ENCODE peak calls at places on chromosomes 1 and 21, in six cellular contexts. V is suprapubic skin, T is stomach, L is ovary, A is A549, Q is sigmoid colon. N is an unnamed sample.

GRCh38 chr1:233614743-233615521 is 1.0 kb downstream of the KCNK1 start:
- DNase-seq in V (no peak), Q (no peak), A (no peak), T (peak), L (peak), N (peak)

GRCh38 chr1:223700942-223701637 is 11.2 kb upstream of the CAPN2 start:
- DNase-seq in V (no peak), A (peak), Q (no peak), T (no peak), L (peak), N (no peak)

GRCh38 chr1:23422955-23423354 is 1.6 kb downstream of the TCEA3 start:
- DNase-seq in V (no peak), A (no peak), T (no peak), L (no peak), Q (no peak), N (peak)

GRCh38 chr21:46000731-46001641 is 19.4 kb downstream of the COL6A1 start:
- DNase-seq in Q (peak), L (peak), V (peak), A (no peak), T (peak), N (peak)

GRCh38 chr21:40952551-40953330 is 105.8 kb upstream of the DSCAM start:
- DNase-seq in L (no peak), A (no peak), Q (no peak), V (no peak), T (no peak), N (no peak)

GRCh38 chr21:35363458-35363857 is 314.4 kb upstream of the RUNX1 start:
- DNase-seq in Q (no peak), L (no peak), T (no peak), A (no peak), V (no peak), N (no peak)

GRCh38 chr1:114216431-114217173 is 62.9 kb upstream of the SYT6 start:
- DNase-seq in T (no peak), A (no peak), L (no peak), V (no peak), Q (no peak), N (no peak)

GRCh38 chr1:245591346-245592082 is 436.7 kb downstream of the KIF26B start:
- DNase-seq in T (no peak), A (no peak), L (no peak), V (no peak), Q (no peak), N (no peak)

GRCh38 chr21:31012133-31013089 is 25.9 kb downstream of the KRTAP19-8 start:
- DNase-seq in L (no peak), V (no peak), T (no peak), Q (no peak), A (no peak), N (no peak)

GRCh38 chr1:24786191-24786590 is 40.9 kb downstream of the CLIC4 start:
- DNase-seq in V (no peak), Q (no peak), L (no peak), T (no peak), A (no peak), N (no peak)

GRCh38 chr1:46053734-46054133 is 78.7 kb downstream of the PIK3R3 start:
- DNase-seq in L (no peak), A (no peak), T (no peak), V (no peak), Q (no peak), N (no peak)
- TF ChIP-seq EP300 in L (no peak), A (no peak), T (no peak), V (no peak), Q (no peak), N (no peak)

GRCh38 chr1:198166900-198167299 is 10.1 kb downstream of the NEK7 start:
- DNase-seq in V (no peak), Q (no peak), L (no peak), A (no peak), T (no peak), N (no peak)
- H3K27ac ChIP-seq in V (no peak), Q (no peak), L (no peak), A (no peak), T (no peak), N (no peak)

DNA sequence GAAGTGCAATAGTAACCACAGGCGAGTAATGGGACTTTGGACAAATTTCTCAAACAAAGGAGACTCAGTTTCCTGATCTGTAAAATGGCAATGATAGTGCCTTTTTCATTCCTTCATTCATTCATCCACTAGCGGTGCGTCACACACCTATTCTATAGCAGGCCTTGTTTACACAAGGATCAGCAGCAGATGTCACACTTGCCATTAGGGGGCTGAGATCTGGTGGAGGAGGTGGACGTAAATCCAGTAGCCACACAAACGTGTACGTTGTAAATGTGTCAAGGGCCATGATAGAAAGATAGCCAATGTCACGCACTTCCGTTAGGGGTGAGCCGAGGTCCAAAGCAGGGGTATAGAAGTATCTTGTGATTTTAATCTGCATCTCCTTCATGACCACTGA is 34.2 kb downstream of the SERINC2 start:
- DNase-seq in L (no peak), T (no peak), V (no peak), Q (no peak), A (no peak), N (no peak)
- TF ChIP-seq EP300 in L (no peak), T (no peak), V (no peak), Q (no peak), A (no peak), N (no peak)

GRCh38 chr1:7366955-7367665 is 404.0 kb upstream of the VAMP3 start:
- DNase-seq in Q (no peak), L (no peak), T (no peak), V (no peak), A (no peak), N (peak)
- H3K27ac ChIP-seq in Q (no peak), L (no peak), T (no peak), V (no peak), A (no peak), N (no peak)

GRCh38 chr1:165324050-165324449 is 32.5 kb downstream of the LMX1A start:
- DNase-seq in V (no peak), L (no peak), T (no peak), A (no peak), Q (no peak), N (no peak)
- TF ChIP-seq EP300 in V (no peak), L (no peak), T (no peak), A (no peak), Q (no peak), N (no peak)

GRCh38 chr1:109238382-109238781 is 11.0 kb upstream of the CELSR2 start:
- DNase-seq in A (no peak), L (no peak), T (no peak), V (no peak), Q (no peak), N (no peak)

GRCh38 chr1:109239047-109239579 is 10.2 kb upstream of the CELSR2 start:
- DNase-seq in T (no peak), L (no peak), A (no peak), V (no peak), Q (no peak), N (no peak)

GRCh38 chr1:109240158-109241152 is 8.9 kb upstream of the CELSR2 start:
- DNase-seq in L (peak), Q (peak), A (no peak), T (peak), V (peak), N (peak)

GRCh38 chr1:109241344-109241743 is 8.0 kb upstream of the CELSR2 start:
- DNase-seq in Q (peak), T (no peak), L (no peak), A (no peak), V (no peak), N (no peak)

DNA sequence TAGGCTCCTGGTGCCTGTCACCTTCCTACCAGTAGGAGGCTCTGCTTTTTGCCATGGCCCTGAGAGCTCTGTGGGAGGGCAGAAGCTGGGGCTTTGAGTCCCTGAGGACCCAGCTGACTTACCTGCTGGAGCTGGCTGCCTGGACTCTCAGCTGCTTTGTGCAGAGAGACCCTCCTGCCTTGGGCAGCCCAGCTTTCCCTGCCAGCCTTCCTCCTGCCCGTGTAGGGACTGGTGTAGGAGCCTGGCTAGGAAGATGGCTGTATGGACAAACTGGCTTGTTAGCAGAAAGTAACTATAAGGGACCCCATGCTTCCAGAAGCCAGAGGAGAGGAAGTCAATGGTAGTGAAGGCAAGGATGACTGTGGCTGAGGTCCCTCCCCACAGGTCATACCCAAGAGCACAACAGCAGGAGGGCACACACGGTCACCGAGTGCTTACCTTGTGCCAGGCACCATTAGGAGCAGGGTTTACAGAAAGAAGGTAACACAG is 9.7 kb upstream of the CELSR2 start:
- DNase-seq in A (peak), L (no peak), V (peak), Q (peak), T (no peak), N (no peak)
- H3K27ac ChIP-seq in A (no peak), L (no peak), V (peak), Q (peak), T (peak), N (peak)

DNA sequence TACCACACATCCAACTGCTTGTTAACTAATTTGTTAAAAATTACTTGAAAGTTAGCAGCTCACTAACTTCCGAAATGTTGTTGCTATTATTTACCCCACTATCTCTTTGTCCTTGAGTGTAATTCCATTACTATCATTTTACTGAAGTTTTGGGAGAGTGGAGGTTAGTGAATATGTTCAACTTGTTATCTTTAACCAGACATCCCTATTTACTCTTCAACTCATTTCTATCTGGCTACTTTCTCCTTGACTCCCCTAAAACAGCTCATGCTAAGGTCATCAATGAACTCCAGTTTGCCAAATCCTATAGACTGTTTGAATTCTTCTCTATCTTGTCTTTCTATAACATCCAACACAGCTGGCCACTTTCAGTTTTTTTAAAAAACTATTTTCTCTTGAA is 4.3 kb upstream of the C1orf116 start:
- DNase-seq in A (no peak), Q (no peak), V (no peak), L (no peak), T (no peak), N (no peak)
- TF ChIP-seq EP300 in A (no peak), Q (no peak), V (no peak), L (no peak), T (no peak), N (no peak)

N was measured in transverse colon.